ENCODE peak calls at places on chromosomes 4 and X, in seven cellular contexts. One of them, this sample, is unnamed.

GRCh38 chrX:8731579-8732395 is at the start of gene ANOS1:
- DNase-seq in T-helper 2 cell: no peak
- DNase-seq in ACHN: peak
- DNase-seq in ureter: no peak
- DNase-seq in central memory CD4-positive, alpha-beta T cell: no peak
- DNase-seq in astrocyte of the spinal cord: peak
- DNase-seq in stimulated activated CD4-positive, alpha-beta T cell treated with anti-CD3 and anti-CD28 coated beads, Interleukin-4, amount 100 ng/mL, for 1 hour: no peak
- DNase-seq in this sample: no peak

GRCh38 chr4:211033-211511 is 86.8 kb downstream of the ZNF718 start:
- DNase-seq in T-helper 2 cell: no peak
- DNase-seq in ACHN: no peak
- DNase-seq in ureter: no peak
- DNase-seq in central memory CD4-positive, alpha-beta T cell: no peak
- DNase-seq in astrocyte of the spinal cord: no peak
- DNase-seq in stimulated activated CD4-positive, alpha-beta T cell treated with anti-CD3 and anti-CD28 coated beads, Interleukin-4, amount 100 ng/mL, for 1 hour: no peak
- DNase-seq in this sample: no peak

GRCh38 chr4:122836941-122837340 is 10.3 kb downstream of the FGF2 start:
- DNase-seq in T-helper 2 cell: no peak
- DNase-seq in ACHN: no peak
- DNase-seq in ureter: no peak
- DNase-seq in central memory CD4-positive, alpha-beta T cell: no peak
- DNase-seq in astrocyte of the spinal cord: peak
- DNase-seq in stimulated activated CD4-positive, alpha-beta T cell treated with anti-CD3 and anti-CD28 coated beads, Interleukin-4, amount 100 ng/mL, for 1 hour: no peak
- DNase-seq in this sample: no peak

GRCh38 chr4:127012549-127012948 is 620.2 kb upstream of the INTU start:
- DNase-seq in T-helper 2 cell: no peak
- DNase-seq in ACHN: peak
- DNase-seq in ureter: no peak
- DNase-seq in central memory CD4-positive, alpha-beta T cell: no peak
- DNase-seq in astrocyte of the spinal cord: peak
- DNase-seq in stimulated activated CD4-positive, alpha-beta T cell treated with anti-CD3 and anti-CD28 coated beads, Interleukin-4, amount 100 ng/mL, for 1 hour: no peak
- DNase-seq in this sample: no peak

GRCh38 chrX:71111141-71111843 is at the start of gene IL2RG:
- DNase-seq in T-helper 2 cell: peak
- DNase-seq in ACHN: no peak
- DNase-seq in ureter: no peak
- DNase-seq in central memory CD4-positive, alpha-beta T cell: peak
- DNase-seq in astrocyte of the spinal cord: no peak
- DNase-seq in stimulated activated CD4-positive, alpha-beta T cell treated with anti-CD3 and anti-CD28 coated beads, Interleukin-4, amount 100 ng/mL, for 1 hour: peak
- DNase-seq in this sample: no peak

GRCh38 chr4:154491341-154491679 is 289 bp downstream of the DCHS2 start:
- DNase-seq in T-helper 2 cell: no peak
- DNase-seq in ACHN: peak
- DNase-seq in ureter: no peak
- DNase-seq in central memory CD4-positive, alpha-beta T cell: no peak
- DNase-seq in astrocyte of the spinal cord: peak
- DNase-seq in stimulated activated CD4-positive, alpha-beta T cell treated with anti-CD3 and anti-CD28 coated beads, Interleukin-4, amount 100 ng/mL, for 1 hour: no peak
- DNase-seq in this sample: no peak

GRCh38 chr4:118765399-118765798 is 70.5 kb downstream of the SEC24D start:
- DNase-seq in T-helper 2 cell: no peak
- DNase-seq in ACHN: peak
- DNase-seq in ureter: no peak
- DNase-seq in central memory CD4-positive, alpha-beta T cell: no peak
- DNase-seq in astrocyte of the spinal cord: peak
- DNase-seq in stimulated activated CD4-positive, alpha-beta T cell treated with anti-CD3 and anti-CD28 coated beads, Interleukin-4, amount 100 ng/mL, for 1 hour: no peak
- DNase-seq in this sample: no peak

GRCh38 chr4:145709336-145709735 is 29.4 kb downstream of the C4orf51 start:
- DNase-seq in T-helper 2 cell: peak
- DNase-seq in ACHN: no peak
- DNase-seq in ureter: no peak
- DNase-seq in central memory CD4-positive, alpha-beta T cell: no peak
- DNase-seq in astrocyte of the spinal cord: no peak
- DNase-seq in stimulated activated CD4-positive, alpha-beta T cell treated with anti-CD3 and anti-CD28 coated beads, Interleukin-4, amount 100 ng/mL, for 1 hour: no peak
- DNase-seq in this sample: no peak

GRCh38 chr4:176001171-176002006 is 64.3 kb upstream of the WDR17 start:
- DNase-seq in T-helper 2 cell: no peak
- DNase-seq in ACHN: peak
- DNase-seq in ureter: peak
- DNase-seq in central memory CD4-positive, alpha-beta T cell: no peak
- DNase-seq in astrocyte of the spinal cord: peak
- DNase-seq in stimulated activated CD4-positive, alpha-beta T cell treated with anti-CD3 and anti-CD28 coated beads, Interleukin-4, amount 100 ng/mL, for 1 hour: no peak
- DNase-seq in this sample: no peak

GRCh38 chrX:2508648-2509335 is 8.0 kb upstream of the DHRSX start:
- DNase-seq in T-helper 2 cell: no peak
- DNase-seq in ACHN: no peak
- DNase-seq in ureter: no peak
- DNase-seq in central memory CD4-positive, alpha-beta T cell: no peak
- DNase-seq in astrocyte of the spinal cord: no peak
- DNase-seq in stimulated activated CD4-positive, alpha-beta T cell treated with anti-CD3 and anti-CD28 coated beads, Interleukin-4, amount 100 ng/mL, for 1 hour: no peak
- DNase-seq in this sample: no peak

GRCh38 chr4:176191974-176192373 is 3.4 kb downstream of the SPATA4 start:
- DNase-seq in T-helper 2 cell: no peak
- DNase-seq in ACHN: peak
- DNase-seq in ureter: no peak
- DNase-seq in central memory CD4-positive, alpha-beta T cell: no peak
- DNase-seq in astrocyte of the spinal cord: peak
- DNase-seq in stimulated activated CD4-positive, alpha-beta T cell treated with anti-CD3 and anti-CD28 coated beads, Interleukin-4, amount 100 ng/mL, for 1 hour: no peak
- DNase-seq in this sample: no peak

GRCh38 chr4:123856689-123857545 is 460.3 kb downstream of the SPRY1 start:
- DNase-seq in T-helper 2 cell: no peak
- DNase-seq in ACHN: no peak
- DNase-seq in ureter: no peak
- DNase-seq in central memory CD4-positive, alpha-beta T cell: no peak
- DNase-seq in astrocyte of the spinal cord: peak
- DNase-seq in stimulated activated CD4-positive, alpha-beta T cell treated with anti-CD3 and anti-CD28 coated beads, Interleukin-4, amount 100 ng/mL, for 1 hour: no peak
- DNase-seq in this sample: no peak

GRCh38 chr4:117783716-117784115 is 250.6 kb upstream of the NDST3 start:
- DNase-seq in T-helper 2 cell: no peak
- DNase-seq in ACHN: peak
- DNase-seq in ureter: no peak
- DNase-seq in central memory CD4-positive, alpha-beta T cell: no peak
- DNase-seq in astrocyte of the spinal cord: peak
- DNase-seq in stimulated activated CD4-positive, alpha-beta T cell treated with anti-CD3 and anti-CD28 coated beads, Interleukin-4, amount 100 ng/mL, for 1 hour: no peak
- DNase-seq in this sample: no peak

GRCh38 chr4:94895081-94895480 is 137.3 kb downstream of the BMPR1B start:
- DNase-seq in T-helper 2 cell: no peak
- DNase-seq in ACHN: no peak
- DNase-seq in ureter: no peak
- DNase-seq in central memory CD4-positive, alpha-beta T cell: no peak
- DNase-seq in astrocyte of the spinal cord: no peak
- DNase-seq in stimulated activated CD4-positive, alpha-beta T cell treated with anti-CD3 and anti-CD28 coated beads, Interleukin-4, amount 100 ng/mL, for 1 hour: no peak
- DNase-seq in this sample: no peak

GRCh38 chr4:85430697-85431096 is 44.3 kb upstream of the ARHGAP24 start:
- DNase-seq in T-helper 2 cell: no peak
- DNase-seq in ACHN: no peak
- DNase-seq in ureter: no peak
- DNase-seq in central memory CD4-positive, alpha-beta T cell: no peak
- DNase-seq in astrocyte of the spinal cord: no peak
- DNase-seq in stimulated activated CD4-positive, alpha-beta T cell treated with anti-CD3 and anti-CD28 coated beads, Interleukin-4, amount 100 ng/mL, for 1 hour: no peak
- DNase-seq in this sample: no peak